ENCODE peak calls at places on chromosome 15, in four cellular contexts. E, F, N and H are unnamed samples. For H3K27me3, the result is how much of the 10 kb centered on the place peaks cover.

GRCh38 chr15:61834076-61834697 is 226.1 kb downstream of the VPS13C start:
- DNase-seq in E (peak), F (peak), N (peak), H (peak)

GRCh38 chr15:40550381-40551037 is 14.3 kb downstream of the CCDC32 start:
- DNase-seq in F (no peak), E (no peak), N (no peak), H (no peak)

GRCh38 chr15:77659350-77660321 is 26.9 kb upstream of the LINGO1 start:
- DNase-seq in F (peak), E (peak), N (peak), H (peak)

GRCh38 chr15:72859023-72859756 is 75.6 kb upstream of the ADPGK start:
- DNase-seq in N (no peak), E (no peak), F (peak), H (no peak)

GRCh38 chr15:85754993-85755392 is 39.7 kb downstream of the KLHL25 start:
- DNase-seq in N (no peak), F (no peak), E (peak), H (no peak)

GRCh38 chr15:67176195-67176971 is 78.1 kb downstream of the AAGAB start:
- DNase-seq in F (peak), E (no peak), N (no peak), H (no peak)

GRCh38 chr15:69132935-69133861 is 27.2 kb upstream of the GLCE start:
- DNase-seq in F (no peak), N (peak), E (no peak), H (no peak)

GRCh38 chr15:62858343-62858742 is 184.2 kb upstream of the TPM1 start:
- DNase-seq in E (no peak), F (no peak), N (peak), H (no peak)

GRCh38 chr15:30043211-30043655 is 39.5 kb upstream of the GOLGA8J start:
- DNase-seq in N (peak), E (peak), F (no peak), H (no peak)

GRCh38 chr15:53522878-53523455 is 236.5 kb downstream of the WDR72 start:
- DNase-seq in N (no peak), E (no peak), F (no peak), H (no peak)

GRCh38 chr15:33311312-33311971 is 675 bp downstream of the RYR3 start:
- DNase-seq in F (no peak), E (no peak), N (no peak), H (no peak)

GRCh38 chr15:66151809-66152208 is 101.7 kb downstream of the MEGF11 start:
- DNase-seq in F (no peak), E (no peak), N (no peak), H (no peak)

DNA sequence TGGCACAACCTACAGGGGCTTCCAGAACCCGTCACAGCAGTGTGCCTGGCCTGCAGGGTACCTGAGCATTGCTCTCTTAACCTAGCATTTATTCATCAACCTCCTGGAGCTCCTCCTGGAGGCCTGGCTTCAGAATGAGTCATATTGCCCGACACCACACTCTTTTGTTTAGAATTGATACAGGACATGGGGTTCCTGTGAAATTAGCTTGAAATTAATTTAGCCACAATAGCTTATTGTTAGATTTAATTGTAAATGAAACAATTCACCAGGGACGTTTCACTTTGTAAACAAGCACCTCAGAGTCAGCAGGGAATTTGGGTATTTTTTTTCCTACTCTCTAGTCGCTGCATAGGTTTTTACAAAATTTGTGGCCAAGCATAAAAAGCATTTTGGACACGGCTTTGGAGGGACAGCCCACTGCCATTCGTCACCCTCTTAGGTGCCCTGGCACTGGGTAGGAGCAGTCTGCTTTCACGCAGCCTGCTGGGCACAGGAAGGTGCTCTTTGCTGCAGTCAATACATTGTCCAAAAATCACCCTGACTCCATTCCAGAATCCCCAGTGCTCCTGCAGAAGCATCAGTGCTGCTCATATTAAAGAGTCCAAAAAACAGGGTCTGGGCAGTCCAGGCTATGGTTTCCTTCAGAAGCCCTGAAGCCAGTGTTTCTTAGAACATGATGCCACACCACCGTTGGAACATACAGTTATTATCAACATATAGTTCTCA is 60.8 kb upstream of the MEF2A start:
- DNase-seq in N (peak), E (peak), F (no peak), H (peak)
- TF ChIP-seq CTCF in N (peak), E (no peak), F (no peak), H (peak)

DNA sequence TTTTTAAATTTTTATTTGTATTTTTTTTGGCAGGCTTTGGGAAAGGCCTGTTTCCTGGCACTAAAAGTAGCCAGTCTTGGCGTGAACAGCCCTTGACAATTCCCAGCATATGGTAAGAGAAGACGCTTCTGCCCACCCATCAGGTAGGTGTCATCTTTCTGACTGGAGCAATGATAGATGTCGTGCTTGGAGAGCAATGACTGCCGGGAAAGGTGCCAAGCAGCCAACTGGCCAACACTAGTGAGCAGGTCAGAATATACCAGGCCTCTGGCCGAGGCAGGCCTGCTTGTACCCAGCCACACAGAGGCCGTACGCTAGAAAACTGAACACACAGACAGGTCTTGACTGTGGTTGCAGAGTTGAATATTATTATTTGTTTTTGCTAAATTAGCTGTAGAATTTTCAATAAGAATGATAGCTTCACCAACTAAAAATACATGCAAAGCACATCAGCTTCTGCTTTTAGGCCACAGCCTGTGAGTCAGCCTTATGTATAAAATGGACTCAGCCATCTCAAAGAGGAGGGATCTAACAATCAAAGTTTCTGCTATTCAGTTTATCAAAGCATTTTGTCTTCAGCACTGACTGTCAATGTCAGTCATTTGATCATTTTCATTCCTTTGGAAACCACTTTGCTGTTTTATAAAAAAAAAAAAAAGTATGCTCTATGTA is 837.6 kb downstream of the MCTP2 start:
- DNase-seq in N (no peak), F (no peak), E (peak), H (no peak)
- H3K4me3 ChIP-seq in N (no peak), F (no peak), E (no peak), H (no peak)

DNA sequence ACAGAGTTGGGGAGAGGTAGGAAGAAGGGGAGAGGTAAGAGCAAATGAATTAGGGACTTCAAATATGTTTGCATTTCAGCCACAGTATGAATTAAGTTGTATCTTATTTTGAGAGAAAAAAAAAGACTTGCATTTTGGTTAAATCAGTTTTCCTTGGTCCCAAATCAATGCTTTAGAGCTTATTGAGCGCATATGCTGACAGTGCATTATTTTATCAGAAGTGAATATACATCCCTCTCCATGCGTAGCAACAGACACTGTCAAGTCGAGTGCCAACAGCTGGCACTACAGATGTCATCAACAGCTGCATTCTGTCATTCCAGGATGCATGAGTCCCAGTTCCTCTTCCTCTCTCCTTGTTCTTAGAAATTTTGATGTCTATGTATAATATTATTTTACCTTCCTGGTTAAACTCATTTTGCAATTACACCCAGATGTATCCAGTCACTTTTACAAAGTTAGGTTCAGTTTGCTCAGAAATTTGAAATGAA is 156.1 kb upstream of the FOXB1 start:
- DNase-seq in N (no peak), F (no peak), E (no peak), H (no peak)
- H3K27me3 ChIP-seq in N (under half), F (under half), E (under half), H (under half)

DNA sequence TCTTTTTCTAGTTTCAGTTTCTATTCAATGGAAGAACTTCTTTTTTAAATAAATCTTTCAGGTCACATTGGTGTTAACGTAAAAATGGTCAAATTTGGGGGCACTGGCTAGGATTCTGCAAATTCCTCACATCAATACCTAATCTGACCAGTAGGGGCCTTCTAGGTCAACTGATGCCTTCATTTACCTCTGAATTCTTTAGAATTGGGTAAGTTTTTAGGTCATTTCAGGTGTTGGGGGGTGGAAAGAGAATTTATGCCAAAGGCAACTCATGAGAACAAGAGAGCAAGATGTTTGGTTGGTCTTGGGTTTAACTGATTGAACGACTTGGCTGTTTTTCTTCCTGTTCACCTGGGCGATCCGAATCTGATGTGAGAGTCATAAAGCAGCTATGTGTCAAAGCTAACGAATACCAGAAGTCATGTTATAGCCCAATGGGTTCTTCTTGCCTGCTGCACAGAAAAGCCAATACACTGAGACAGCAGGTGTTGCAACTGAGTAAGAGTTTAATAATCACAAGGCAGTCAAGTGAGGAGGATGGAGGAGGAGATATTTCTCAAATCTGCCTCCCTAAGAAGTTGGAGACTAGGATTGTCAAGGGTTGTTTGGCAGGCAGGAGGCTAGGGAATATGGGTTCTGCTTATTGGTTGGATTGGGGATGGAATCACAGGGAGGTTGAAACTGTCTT is 15.3 kb downstream of the LRRC49 start:
- DNase-seq in E (no peak), F (no peak), N (no peak), H (no peak)
- TF ChIP-seq CTCF in E (no peak), F (no peak), N (no peak), H (peak)

DNA sequence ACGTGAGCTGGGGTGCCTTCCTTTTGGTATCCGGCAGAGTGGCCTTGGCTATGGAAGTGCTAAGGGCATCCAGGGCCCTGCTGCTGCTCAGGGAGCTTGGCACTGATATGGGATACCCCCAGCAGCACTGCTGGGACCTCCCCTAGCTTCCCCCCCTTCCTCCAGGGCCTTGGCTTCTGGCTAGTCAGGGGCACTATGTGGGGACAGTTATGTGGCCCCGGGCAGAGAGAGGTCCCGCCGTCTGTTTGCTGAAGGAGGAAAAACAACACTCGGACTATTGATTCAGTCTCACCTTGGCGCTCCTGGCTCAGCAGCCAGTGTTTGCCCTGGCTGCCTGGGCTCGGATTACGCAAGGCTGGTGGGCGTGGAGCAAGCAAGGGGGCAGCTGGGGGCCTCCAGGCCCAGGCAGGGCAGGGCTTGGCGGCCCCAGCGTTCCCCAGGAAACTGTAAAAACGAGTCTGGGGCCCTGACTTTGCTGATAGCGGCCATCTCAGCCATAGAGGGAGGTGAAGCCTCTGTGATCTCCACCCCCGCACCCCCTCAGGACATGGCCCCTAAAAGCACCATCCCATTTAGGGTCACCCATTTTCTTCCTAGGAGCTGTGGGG is 5.7 kb downstream of the FURIN start:
- DNase-seq in N (peak), F (peak), E (no peak), H (no peak)
- H3K4me3 ChIP-seq in N (no peak), F (no peak), E (no peak), H (peak)

GRCh38 chr15:88115529-88116152 is 140.9 kb downstream of the NTRK3 start:
- DNase-seq in E (no peak), N (no peak), F (peak), H (no peak)
- H3K27me3 ChIP-seq in E (under half), N (under half), F (under half), H (under half)

GRCh38 chr15:100926258-100926657 is 7.1 kb downstream of the LRRK1 start:
- DNase-seq in N (no peak), F (no peak), E (no peak), H (no peak)
- TF ChIP-seq CTCF in N (peak), F (no peak), E (no peak), H (peak)

GRCh38 chr15:95853350-95853749 is 477.1 kb upstream of the NR2F2 start:
- DNase-seq in E (peak), F (no peak), N (peak), H (no peak)
- H3K4me3 ChIP-seq in E (no peak), F (no peak), N (no peak), H (no peak)

GRCh38 chr15:59995568-59996349 is 8.4 kb upstream of the FOXB1 start:
- DNase-seq in E (no peak), N (no peak), F (no peak), H (no peak)

GRCh38 chr15:59996498-59997041 is 7.5 kb upstream of the FOXB1 start:
- DNase-seq in E (no peak), F (peak), N (no peak), H (no peak)

GRCh38 chr15:59999064-59999377 is 5.1 kb upstream of the FOXB1 start:
- DNase-seq in N (no peak), E (no peak), F (no peak), H (no peak)

GRCh38 chr15:59998256-59999063 is 5.7 kb upstream of the FOXB1 start:
- DNase-seq in N (no peak), E (no peak), F (no peak), H (no peak)

GRCh38 chr15:59997070-59997701 is 6.9 kb upstream of the FOXB1 start:
- DNase-seq in F (no peak), E (no peak), N (no peak), H (no peak)
- H3K27me3 ChIP-seq in F (half or more), E (half or more), N (half or more), H (half or more)

GRCh38 chr15:88897456-88898194 is 2.3 kb upstream of the HAPLN3 start:
- DNase-seq in E (peak), N (peak), F (peak), H (peak)
- TF ChIP-seq CTCF in E (peak), N (peak), F (peak), H (peak)